ENCODE peak calls at places on chromosomes 2 and 18, in four cellular contexts. A is prostate gland, J is body of pancreas, D is cardiac muscle cell. Y is an unnamed sample.

GRCh38 chr2:112644933-112645395 is 775 bp upstream of the SLC20A1 start:
- DNase-seq in J (no peak), D (no peak), A (no peak), Y (no peak)

GRCh38 chr2:190698895-190699294 is 50.0 kb downstream of the NAB1 start:
- DNase-seq in D (peak; percentile 43), A (no peak), J (no peak), Y (peak; percentile 17)

GRCh38 chr18:62984656-62985315 is 269.4 kb downstream of the PHLPP1 start:
- DNase-seq in J (no peak), D (no peak), A (no peak), Y (no peak)

GRCh38 chr2:188322569-188323531 is 31.2 kb downstream of the GULP1 start:
- DNase-seq in D (no peak), A (no peak), J (peak; percentile 56), Y (no peak)

GRCh38 chr18:34048423-34048822 is 176.3 kb downstream of the NOL4 start:
- DNase-seq in A (no peak), D (no peak), J (no peak), Y (no peak)

GRCh38 chr18:67783215-67783946 is 266.9 kb upstream of the DSEL start:
- DNase-seq in A (no peak), D (no peak), J (no peak), Y (no peak)

GRCh38 chr2:69817739-69818494 is 11.5 kb upstream of the GMCL1 start:
- DNase-seq in A (no peak), J (no peak), D (peak; percentile 34), Y (no peak)

GRCh38 chr2:213691351-213691750 is 407.1 kb downstream of the SPAG16 start:
- DNase-seq in D (no peak), A (no peak), J (no peak), Y (no peak)

GRCh38 chr18:13566941-13567762 is 159.2 kb downstream of the FAM210A start:
- DNase-seq in D (peak; percentile 67), J (no peak), A (no peak), Y (no peak)

GRCh38 chr2:44793322-44793870 is 148.1 kb upstream of the SIX3 start:
- DNase-seq in A (no peak), D (peak; percentile 82), J (no peak), Y (no peak)

GRCh38 chr2:241796610-241797138 is 12.3 kb upstream of the NEU4 start:
- DNase-seq in A (no peak), D (no peak), J (no peak), Y (peak; percentile 21)

GRCh38 chr2:11652555-11652954 is 17.4 kb downstream of the NTSR2 start:
- DNase-seq in J (no peak), A (no peak), D (no peak), Y (no peak)

GRCh38 chr18:38025433-38026038 is 459.9 kb upstream of the CELF4 start:
- DNase-seq in D (no peak), J (no peak), A (no peak), Y (peak; percentile 14)

GRCh38 chr2:24359701-24360049 is 661 bp downstream of the ITSN2 start:
- DNase-seq in D (no peak), A (peak; percentile 68), J (peak; percentile 66), Y (no peak)

GRCh38 chr2:113724010-113724409 is 32.4 kb downstream of the SLC35F5 start:
- DNase-seq in J (no peak), D (no peak), A (no peak), Y (no peak)
- H3K36me3 ChIP-seq in J (peaks cover 12% of the 10 kb centered on the region), D (peaks cover 34% of the 10 kb centered on the region), A (no peaks in the 10 kb centered on the region), Y (no peaks in the 10 kb centered on the region)

GRCh38 chr2:201404699-201405275 is 46.5 kb downstream of the TRAK2 start:
- DNase-seq in D (peak; percentile 21), J (no peak), A (no peak), Y (no peak)

GRCh38 chr2:201403904-201404303 is 46.8 kb upstream of the FLACC1 start:
- DNase-seq in J (no peak), A (peak; percentile 16), D (peak; percentile 66), Y (no peak)

GRCh38 chr2:201406077-201406662 is 45.1 kb downstream of the TRAK2 start:
- DNase-seq in D (no peak), A (peak; percentile 59), J (peak; percentile 34), Y (no peak)

GRCh38 chr2:201401815-201402214 is 44.7 kb upstream of the FLACC1 start:
- DNase-seq in A (no peak), D (no peak), J (no peak), Y (no peak)

DNA sequence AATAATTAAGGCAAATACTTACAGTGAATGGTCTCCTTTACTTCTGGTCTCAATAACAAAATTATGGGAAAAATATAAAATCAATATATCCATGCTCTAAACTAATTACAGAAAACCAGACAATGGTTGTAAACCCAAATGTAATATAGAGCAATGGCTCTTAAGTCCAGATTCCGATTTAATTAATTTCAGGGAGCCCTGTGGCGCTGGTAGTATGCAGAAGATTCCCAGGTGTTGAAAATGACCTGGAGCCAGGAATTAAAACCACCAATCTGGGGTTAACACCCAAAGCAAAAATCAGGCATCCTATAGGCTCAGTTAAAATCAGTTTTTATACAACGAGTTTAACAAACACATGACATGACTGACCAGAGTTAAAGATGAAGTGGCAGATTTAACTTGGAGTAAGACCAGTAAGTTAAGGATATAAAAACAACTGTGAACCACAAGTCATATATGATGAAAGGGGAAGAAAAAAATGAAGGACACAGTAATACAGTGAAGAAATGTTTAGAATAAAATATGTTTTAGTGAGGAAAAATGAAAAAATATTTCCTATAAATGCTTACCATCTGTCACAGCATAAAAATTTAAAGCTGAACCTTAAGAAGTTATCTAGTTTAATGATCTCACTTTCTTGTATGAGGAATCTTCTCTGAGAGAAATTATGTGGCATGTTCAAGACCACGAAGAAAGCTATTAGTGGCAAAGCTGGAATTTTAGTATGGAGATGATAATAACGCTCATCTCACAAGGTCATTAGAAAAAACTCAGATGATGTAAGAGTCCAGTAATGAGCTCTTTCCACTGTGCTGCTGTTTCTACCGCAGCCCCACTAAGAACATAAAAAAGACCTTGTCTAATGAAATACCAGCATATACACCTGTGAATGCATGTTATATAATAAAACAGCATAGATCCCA is 45.8 kb upstream of the FLACC1 start:
- DNase-seq in A (no peak), D (no peak), J (no peak), Y (no peak)
- H3K4me1 ChIP-seq in A (no peaks in the 10 kb centered on the region), D (peaks cover 28% of the 10 kb centered on the region), J (peaks cover 65% of the 10 kb centered on the region), Y (no peaks in the 10 kb centered on the region)

DNA sequence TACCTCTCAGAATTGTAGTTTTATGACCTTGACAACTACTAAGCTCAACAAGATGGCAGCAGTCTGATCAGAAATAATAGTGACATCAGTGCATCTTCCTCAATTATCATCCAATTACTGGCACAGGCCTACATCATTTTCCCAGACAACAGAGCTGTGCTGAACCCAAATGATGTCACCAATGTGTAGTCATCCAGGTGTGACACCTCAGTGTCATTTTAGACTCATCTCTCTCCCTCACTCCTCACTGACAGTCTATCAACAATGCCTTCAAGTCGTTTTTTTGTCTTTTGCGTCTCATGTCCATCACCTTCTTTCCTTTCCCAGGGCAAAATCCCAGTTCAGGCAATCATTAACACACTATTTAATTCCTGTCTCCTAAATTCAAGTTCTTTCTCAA is 125.1 kb upstream of the KLF7 start:
- DNase-seq in J (no peak), A (no peak), D (no peak), Y (no peak)
- H3K36me3 ChIP-seq in J (no peaks in the 10 kb centered on the region), A (no peaks in the 10 kb centered on the region), D (no peaks in the 10 kb centered on the region), Y (no peaks in the 10 kb centered on the region)

GRCh38 chr2:85160946-85161625 is 27.9 kb downstream of the TCF7L1 start:
- DNase-seq in A (no peak), J (no peak), D (no peak), Y (no peak)

GRCh38 chr2:85164145-85164559 is 31.0 kb downstream of the TCF7L1 start:
- DNase-seq in J (no peak), D (no peak), A (no peak), Y (no peak)

GRCh38 chr2:85159589-85159988 is 26.4 kb downstream of the TCF7L1 start:
- DNase-seq in D (no peak), A (no peak), J (no peak), Y (no peak)

GRCh38 chr2:85162746-85163301 is 29.6 kb downstream of the TCF7L1 start:
- DNase-seq in A (no peak), J (no peak), D (no peak), Y (no peak)

DNA sequence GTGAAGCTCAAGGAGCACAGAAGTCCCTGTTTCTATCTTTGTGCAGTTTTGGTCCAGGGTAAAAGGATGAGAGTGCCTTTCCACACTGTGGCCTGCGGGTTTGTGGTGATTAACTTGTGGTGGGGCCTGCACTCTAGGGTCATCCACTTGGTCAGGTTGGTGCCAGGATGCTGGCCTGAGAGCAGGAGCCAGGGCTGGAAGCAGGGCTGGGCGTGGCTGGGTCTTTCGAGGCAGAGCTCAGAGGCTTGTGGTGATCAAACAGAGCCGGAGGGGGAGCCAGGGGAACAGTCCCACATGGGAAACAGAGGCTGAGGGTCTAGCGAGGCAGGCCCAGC is 28.4 kb downstream of the TCF7L1 start:
- DNase-seq in A (no peak), J (no peak), D (no peak), Y (no peak)
- H3K4me1 ChIP-seq in A (peaks cover 5% of the 10 kb centered on the region), J (peaks cover 12% of the 10 kb centered on the region), D (peaks cover 23% of the 10 kb centered on the region), Y (no peaks in the 10 kb centered on the region)

DNA sequence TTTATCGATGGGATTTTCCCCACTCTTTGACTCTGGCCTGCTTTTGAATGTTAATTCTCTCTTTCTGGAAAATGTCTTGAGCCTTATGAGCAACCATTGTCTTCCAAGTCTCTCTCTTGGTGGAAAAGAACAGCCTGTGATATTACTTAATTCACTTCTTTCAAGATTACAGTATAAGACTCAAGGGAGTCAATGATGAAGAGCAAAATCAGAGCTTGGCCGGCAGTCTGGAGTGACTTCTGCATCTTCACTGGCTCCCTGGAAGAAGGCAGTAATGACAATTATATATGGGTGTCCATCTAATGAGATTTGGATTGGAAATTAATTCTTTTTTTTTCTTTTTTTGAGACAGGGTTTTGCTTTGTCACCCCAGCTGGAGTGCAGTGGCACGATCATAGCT is 123.0 kb upstream of the ZEB2 start:
- DNase-seq in D (no peak), J (no peak), A (no peak), Y (no peak)
- H3K36me3 ChIP-seq in D (no peaks in the 10 kb centered on the region), J (no peaks in the 10 kb centered on the region), A (no peaks in the 10 kb centered on the region), Y (no peaks in the 10 kb centered on the region)

GRCh38 chr18:58502628-58503027 is 126.3 kb downstream of the ALPK2 start:
- DNase-seq in J (peak; percentile 18), A (no peak), D (no peak), Y (no peak)
- H3K4me1 ChIP-seq in J (peaks cover 34% of the 10 kb centered on the region), A (no peaks in the 10 kb centered on the region), D (peaks cover 9% of the 10 kb centered on the region), Y (no peaks in the 10 kb centered on the region)

DNA sequence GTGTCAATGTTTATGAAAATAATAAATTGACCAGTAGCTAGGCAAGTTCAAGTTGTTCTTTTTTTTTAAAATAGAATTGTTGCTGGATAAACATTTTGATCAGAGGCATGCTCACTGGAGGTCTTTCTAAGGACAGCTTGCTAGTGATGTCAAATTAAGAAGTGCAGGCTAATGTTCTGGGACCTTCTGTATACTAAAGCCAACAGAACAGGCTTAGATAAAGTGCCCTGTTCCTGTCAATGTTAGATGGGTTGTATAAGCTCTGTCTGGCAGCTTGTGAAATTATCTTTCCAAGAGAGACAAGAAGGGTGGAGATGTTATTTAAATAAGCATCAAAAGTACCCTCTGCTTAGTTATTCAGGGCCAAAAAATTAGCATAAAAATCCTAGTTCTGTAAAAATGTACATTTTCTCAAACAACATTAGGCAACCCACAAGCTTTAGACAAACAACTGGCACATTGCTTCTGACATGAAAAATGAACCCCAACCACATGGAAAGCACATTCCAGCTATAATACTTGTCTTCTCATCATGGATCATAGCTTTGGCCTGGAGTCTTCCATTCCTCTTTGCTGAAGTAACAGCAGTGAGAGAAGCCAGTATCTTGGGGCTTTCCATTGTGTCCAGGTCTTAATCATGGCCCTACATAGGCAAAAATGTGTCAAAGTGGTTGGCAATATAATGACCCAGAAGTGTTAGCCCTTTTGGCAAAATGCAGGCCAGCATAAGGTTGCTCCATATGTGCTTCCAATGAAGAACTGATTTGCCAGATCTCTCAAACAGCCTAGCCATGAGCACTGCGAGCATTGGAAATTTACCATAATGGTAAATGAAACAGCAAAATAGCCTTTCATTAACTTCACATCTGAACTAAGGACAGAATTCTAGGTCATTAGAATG is 478.2 kb upstream of the ZNF804A start:
- DNase-seq in D (no peak), A (no peak), J (no peak), Y (no peak)
- H3K36me3 ChIP-seq in D (no peaks in the 10 kb centered on the region), A (no peaks in the 10 kb centered on the region), J (no peaks in the 10 kb centered on the region), Y (no peaks in the 10 kb centered on the region)